ENCODE peak calls at places on chromosomes 6 and 20, in six cellular contexts. One of them, this sample, is unnamed.

GRCh38 chr6:140806431-140806830 is 1326.3 kb upstream of the GJE1 start:
- DNase-seq in left lung: no peak
- DNase-seq in astrocyte: peak
- DNase-seq in endodermal cell: no peak
- DNase-seq in cardiac muscle cell: no peak
- DNase-seq in PC-3: peak
- DNase-seq in this sample: no peak

GRCh38 chr20:8757146-8757545 is 311.7 kb upstream of the PLCB4 start:
- DNase-seq in left lung: no peak
- DNase-seq in astrocyte: peak
- DNase-seq in endodermal cell: no peak
- DNase-seq in cardiac muscle cell: peak
- DNase-seq in PC-3: peak
- DNase-seq in this sample: peak

GRCh38 chr6:152950240-152950639 is 32.6 kb downstream of the FBXO5 start:
- DNase-seq in left lung: no peak
- DNase-seq in astrocyte: no peak
- DNase-seq in endodermal cell: no peak
- DNase-seq in cardiac muscle cell: no peak
- DNase-seq in PC-3: no peak
- DNase-seq in this sample: no peak

GRCh38 chr20:22684763-22685443 is 100.5 kb upstream of the FOXA2 start:
- DNase-seq in left lung: no peak
- DNase-seq in astrocyte: no peak
- DNase-seq in endodermal cell: no peak
- DNase-seq in cardiac muscle cell: no peak
- DNase-seq in PC-3: peak
- DNase-seq in this sample: no peak

GRCh38 chr6:38396209-38396608 is 243.5 kb downstream of the BTBD9 start:
- DNase-seq in left lung: no peak
- DNase-seq in astrocyte: no peak
- DNase-seq in endodermal cell: no peak
- DNase-seq in cardiac muscle cell: no peak
- DNase-seq in PC-3: peak
- DNase-seq in this sample: no peak

GRCh38 chr6:46184114-46184513 is 13.3 kb upstream of the ENPP5 start:
- DNase-seq in left lung: no peak
- DNase-seq in astrocyte: peak
- DNase-seq in endodermal cell: no peak
- DNase-seq in cardiac muscle cell: peak
- DNase-seq in PC-3: peak
- DNase-seq in this sample: peak

GRCh38 chr6:49733680-49734079 is 10.5 kb downstream of the CRISP3 start:
- DNase-seq in left lung: no peak
- DNase-seq in astrocyte: no peak
- DNase-seq in endodermal cell: no peak
- DNase-seq in cardiac muscle cell: no peak
- DNase-seq in PC-3: no peak
- DNase-seq in this sample: no peak

GRCh38 chr6:111958534-111958933 is 85.3 kb upstream of the FYN start:
- DNase-seq in left lung: no peak
- DNase-seq in astrocyte: no peak
- DNase-seq in endodermal cell: no peak
- DNase-seq in cardiac muscle cell: no peak
- DNase-seq in PC-3: no peak
- DNase-seq in this sample: no peak

GRCh38 chr6:4797590-4797989 is 21.4 kb downstream of the CDYL start:
- DNase-seq in left lung: no peak
- DNase-seq in astrocyte: no peak
- DNase-seq in endodermal cell: no peak
- DNase-seq in cardiac muscle cell: no peak
- DNase-seq in PC-3: no peak
- DNase-seq in this sample: no peak

GRCh38 chr6:45256697-45257695 is 71.1 kb upstream of the RUNX2 start:
- DNase-seq in left lung: no peak
- DNase-seq in astrocyte: no peak
- DNase-seq in endodermal cell: no peak
- DNase-seq in cardiac muscle cell: peak
- DNase-seq in PC-3: no peak
- DNase-seq in this sample: peak

GRCh38 chr20:35954907-35955251 is 577 bp upstream of the SCAND1 start:
- DNase-seq in left lung: no peak
- DNase-seq in astrocyte: peak
- DNase-seq in endodermal cell: no peak
- DNase-seq in cardiac muscle cell: peak
- DNase-seq in PC-3: peak
- DNase-seq in this sample: peak

GRCh38 chr6:163955131-163955530 is 540.6 kb downstream of the QKI start:
- DNase-seq in left lung: no peak
- DNase-seq in astrocyte: peak
- DNase-seq in endodermal cell: no peak
- DNase-seq in cardiac muscle cell: no peak
- DNase-seq in PC-3: no peak
- DNase-seq in this sample: peak

GRCh38 chr6:33000053-33000452 is 9.3 kb downstream of the HLA-DOA start:
- DNase-seq in left lung: no peak
- DNase-seq in astrocyte: no peak
- DNase-seq in endodermal cell: peak
- DNase-seq in cardiac muscle cell: no peak
- DNase-seq in PC-3: peak
- DNase-seq in this sample: no peak

GRCh38 chr20:44073675-44074071 is 113.3 kb downstream of the JPH2 start:
- DNase-seq in left lung: no peak
- DNase-seq in astrocyte: no peak
- DNase-seq in endodermal cell: no peak
- DNase-seq in cardiac muscle cell: no peak
- DNase-seq in PC-3: no peak
- DNase-seq in this sample: no peak

GRCh38 chr6:126945150-126945549 is 173.3 kb upstream of the RSPO3 start:
- DNase-seq in left lung: no peak
- DNase-seq in astrocyte: no peak
- DNase-seq in endodermal cell: no peak
- DNase-seq in cardiac muscle cell: no peak
- DNase-seq in PC-3: no peak
- DNase-seq in this sample: no peak

GRCh38 chr6:21278078-21278790 is 315.3 kb upstream of the SOX4 start:
- DNase-seq in left lung: no peak
- DNase-seq in astrocyte: no peak
- DNase-seq in endodermal cell: no peak
- DNase-seq in cardiac muscle cell: peak
- DNase-seq in PC-3: no peak
- DNase-seq in this sample: no peak

GRCh38 chr6:130575971-130576370 is 210.2 kb downstream of the TMEM200A start:
- DNase-seq in left lung: no peak
- DNase-seq in astrocyte: no peak
- DNase-seq in endodermal cell: no peak
- DNase-seq in cardiac muscle cell: no peak
- DNase-seq in PC-3: no peak
- DNase-seq in this sample: no peak

GRCh38 chr20:41476013-41476441 is 109.4 kb upstream of the EMILIN3 start:
- DNase-seq in left lung: no peak
- DNase-seq in astrocyte: peak
- DNase-seq in endodermal cell: no peak
- DNase-seq in cardiac muscle cell: peak
- DNase-seq in PC-3: peak
- DNase-seq in this sample: peak

GRCh38 chr6:88492241-88492640 is 326.1 kb upstream of the CNR1 start:
- DNase-seq in left lung: no peak
- DNase-seq in astrocyte: no peak
- DNase-seq in endodermal cell: no peak
- DNase-seq in cardiac muscle cell: no peak
- DNase-seq in PC-3: no peak
- DNase-seq in this sample: no peak

GRCh38 chr6:33740204-33740608 is 6.5 kb downstream of the IP6K3 start:
- DNase-seq in left lung: no peak
- DNase-seq in astrocyte: no peak
- DNase-seq in endodermal cell: no peak
- DNase-seq in cardiac muscle cell: peak
- DNase-seq in PC-3: no peak
- DNase-seq in this sample: no peak

GRCh38 chr20:8647868-8648495 is 420.9 kb upstream of the PLCB4 start:
- DNase-seq in left lung: no peak
- DNase-seq in astrocyte: no peak
- DNase-seq in endodermal cell: no peak
- DNase-seq in cardiac muscle cell: peak
- DNase-seq in PC-3: no peak
- DNase-seq in this sample: no peak

GRCh38 chr6:21110684-21111398 is 482.7 kb upstream of the SOX4 start:
- DNase-seq in left lung: no peak
- DNase-seq in astrocyte: peak
- DNase-seq in endodermal cell: no peak
- DNase-seq in cardiac muscle cell: no peak
- DNase-seq in PC-3: no peak
- DNase-seq in this sample: no peak

GRCh38 chr6:7978736-7979135 is 68.1 kb upstream of the TXNDC5 start:
- DNase-seq in left lung: no peak
- DNase-seq in astrocyte: peak
- DNase-seq in endodermal cell: no peak
- DNase-seq in cardiac muscle cell: peak
- DNase-seq in PC-3: no peak
- DNase-seq in this sample: no peak

GRCh38 chr20:48886189-48886588 is 35.3 kb upstream of the ARFGEF2 start:
- DNase-seq in left lung: no peak
- DNase-seq in astrocyte: no peak
- DNase-seq in endodermal cell: peak
- DNase-seq in cardiac muscle cell: no peak
- DNase-seq in PC-3: no peak
- DNase-seq in this sample: no peak

GRCh38 chr6:168450921-168451320 is 9.9 kb downstream of the SMOC2 start:
- DNase-seq in left lung: no peak
- DNase-seq in astrocyte: no peak
- DNase-seq in endodermal cell: no peak
- DNase-seq in cardiac muscle cell: no peak
- DNase-seq in PC-3: no peak
- DNase-seq in this sample: no peak

GRCh38 chr20:21394120-21394519 is 3.2 kb downstream of the NKX2-4 start:
- DNase-seq in left lung: no peak
- DNase-seq in astrocyte: no peak
- DNase-seq in endodermal cell: no peak
- DNase-seq in cardiac muscle cell: no peak
- DNase-seq in PC-3: no peak
- DNase-seq in this sample: no peak

GRCh38 chr20:63580796-63581461 is 6.9 kb upstream of the HELZ2 start:
- DNase-seq in left lung: no peak
- DNase-seq in astrocyte: peak
- DNase-seq in endodermal cell: peak
- DNase-seq in cardiac muscle cell: peak
- DNase-seq in PC-3: peak
- DNase-seq in this sample: peak

GRCh38 chr6:20217900-20218299 is 5.6 kb upstream of the MBOAT1 start:
- DNase-seq in left lung: no peak
- DNase-seq in astrocyte: no peak
- DNase-seq in endodermal cell: no peak
- DNase-seq in cardiac muscle cell: no peak
- DNase-seq in PC-3: no peak
- DNase-seq in this sample: no peak

GRCh38 chr6:72580281-72580940 is 41.5 kb upstream of the KCNQ5 start:
- DNase-seq in left lung: no peak
- DNase-seq in astrocyte: peak
- DNase-seq in endodermal cell: peak
- DNase-seq in cardiac muscle cell: peak
- DNase-seq in PC-3: peak
- DNase-seq in this sample: peak

GRCh38 chr20:61801857-61802442 is 263.7 kb downstream of the TAF4 start:
- DNase-seq in left lung: no peak
- DNase-seq in astrocyte: no peak
- DNase-seq in endodermal cell: no peak
- DNase-seq in cardiac muscle cell: no peak
- DNase-seq in PC-3: no peak
- DNase-seq in this sample: no peak

GRCh38 chr6:11462742-11463414 is 74.7 kb upstream of the TMEM170B start:
- DNase-seq in left lung: no peak
- DNase-seq in astrocyte: no peak
- DNase-seq in endodermal cell: no peak
- DNase-seq in cardiac muscle cell: peak
- DNase-seq in PC-3: no peak
- DNase-seq in this sample: no peak

GRCh38 chr6:108556864-108557493 is 3.7 kb upstream of the FOXO3 start:
- DNase-seq in left lung: no peak
- DNase-seq in astrocyte: no peak
- DNase-seq in endodermal cell: no peak
- DNase-seq in cardiac muscle cell: no peak
- DNase-seq in PC-3: peak
- DNase-seq in this sample: no peak

GRCh38 chr20:45833883-45834796 is 541 bp downstream of the SNX21 start:
- DNase-seq in left lung: peak
- DNase-seq in astrocyte: peak
- DNase-seq in endodermal cell: peak
- DNase-seq in cardiac muscle cell: peak
- DNase-seq in PC-3: peak
- DNase-seq in this sample: no peak

DNA sequence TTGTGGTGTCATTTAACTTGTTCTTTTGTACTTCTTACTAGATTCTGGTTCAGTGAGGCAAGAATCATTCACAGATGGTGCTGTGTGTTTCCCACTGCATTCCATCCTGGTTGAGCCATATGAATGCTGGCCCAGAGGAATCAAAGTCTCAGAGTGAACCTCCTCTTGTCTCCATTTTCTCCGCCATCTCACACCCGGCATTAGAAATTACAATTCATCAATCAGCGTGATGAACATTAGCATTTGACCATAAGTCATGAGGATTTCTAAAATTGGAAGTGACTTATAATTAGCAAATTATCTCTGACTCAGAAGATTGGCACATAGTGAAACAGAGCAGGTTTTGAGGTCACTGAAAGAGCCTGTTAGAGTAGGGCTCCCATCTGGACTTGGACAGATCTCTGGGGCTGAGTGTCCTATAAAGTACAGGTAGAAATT is 25.2 kb downstream of the TNFAIP3 start:
- DNase-seq in left lung: no peak
- DNase-seq in astrocyte: peak
- DNase-seq in endodermal cell: no peak
- DNase-seq in cardiac muscle cell: peak
- DNase-seq in PC-3: no peak
- DNase-seq in this sample: no peak
- H3K27ac ChIP-seq in left lung: no peak
- H3K27ac ChIP-seq in astrocyte: peak
- H3K27ac ChIP-seq in endodermal cell: no peak
- H3K27ac ChIP-seq in cardiac muscle cell: no peak
- H3K27ac ChIP-seq in PC-3: no peak
- H3K27ac ChIP-seq in this sample: no peak

GRCh38 chr6:106339334-106340029 is 13.9 kb upstream of the ATG5 start:
- DNase-seq in left lung: no peak
- DNase-seq in astrocyte: peak
- DNase-seq in endodermal cell: peak
- DNase-seq in cardiac muscle cell: peak
- DNase-seq in PC-3: peak
- DNase-seq in this sample: peak
- TF ChIP-seq CTCF in left lung: peak
- TF ChIP-seq CTCF in astrocyte: peak
- TF ChIP-seq CTCF in endodermal cell: peak
- TF ChIP-seq CTCF in cardiac muscle cell: peak
- TF ChIP-seq CTCF in PC-3: peak
- TF ChIP-seq CTCF in this sample: peak

GRCh38 chr6:138986578-138986977 is 1.5 kb downstream of the REPS1 start:
- DNase-seq in left lung: no peak
- DNase-seq in astrocyte: peak
- DNase-seq in endodermal cell: no peak
- DNase-seq in cardiac muscle cell: peak
- DNase-seq in PC-3: peak
- DNase-seq in this sample: peak
- H3K27ac ChIP-seq in left lung: no peak
- H3K27ac ChIP-seq in astrocyte: no peak
- H3K27ac ChIP-seq in endodermal cell: no peak
- H3K27ac ChIP-seq in cardiac muscle cell: no peak
- H3K27ac ChIP-seq in PC-3: no peak
- H3K27ac ChIP-seq in this sample: no peak

GRCh38 chr20:51563597-51564332 is 21.2 kb upstream of the NFATC2 start:
- DNase-seq in left lung: peak
- DNase-seq in astrocyte: peak
- DNase-seq in endodermal cell: peak
- DNase-seq in cardiac muscle cell: peak
- DNase-seq in PC-3: peak
- DNase-seq in this sample: peak
- TF ChIP-seq CTCF in left lung: no peak
- TF ChIP-seq CTCF in astrocyte: no peak
- TF ChIP-seq CTCF in endodermal cell: peak
- TF ChIP-seq CTCF in cardiac muscle cell: no peak
- TF ChIP-seq CTCF in PC-3: no peak
- TF ChIP-seq CTCF in this sample: peak

This sample was measured in brain microvascular endothelial cell.